ENCODE peak calls at places on chromosome 14, in ten cellular contexts. I is RPMI8226; B is CD14-positive monocyte; F is sigmoid colon; C is CD4-positive, alpha-beta T cell; U is islet precursor cell; J is iris pigment epithelial cell; G is activated CD8-positive, alpha-beta memory T cell treated with anti-CD3 and anti-CD28 coated beads, Interleukin-2, amount 50 U/mL, for 4 hours; N is EH; O is thoracic aorta. E is an unnamed sample.

GRCh38 chr14:29240046-29240445 is 473.5 kb downstream of the FOXG1 start:
- DNase-seq in U (no peak), G (no peak), N (peak), F (no peak), I (no peak), C (no peak), B (no peak), O (no peak), J (peak), E (peak)

GRCh38 chr14:56959869-56960268 is 149.6 kb upstream of the OTX2 start:
- DNase-seq in J (no peak), N (no peak), U (no peak), I (no peak), C (no peak), B (no peak), O (no peak), F (no peak), G (no peak), E (no peak)

GRCh38 chr14:70045715-70046535 is 142.8 kb downstream of the SLC8A3 start:
- DNase-seq in N (peak), F (peak), C (no peak), O (no peak), B (no peak), J (peak), I (peak), G (no peak), U (peak), E (peak)

GRCh38 chr14:34614638-34615037 is 15.3 kb downstream of the SNX6 start:
- DNase-seq in J (no peak), G (no peak), C (no peak), N (no peak), B (no peak), I (no peak), U (no peak), O (no peak), F (peak), E (no peak)

GRCh38 chr14:101126376-101127130 is 223.0 kb upstream of the RTL1 start:
- DNase-seq in N (no peak), C (no peak), O (no peak), G (no peak), F (peak), B (no peak), I (no peak), U (no peak), J (no peak), E (no peak)

GRCh38 chr14:56888274-56888673 is 78.0 kb upstream of the OTX2 start:
- DNase-seq in C (no peak), U (no peak), F (no peak), N (no peak), J (no peak), I (no peak), O (no peak), G (no peak), B (no peak), E (no peak)

GRCh38 chr14:55845963-55846851 is 266.2 kb downstream of the KTN1 start:
- DNase-seq in B (no peak), G (no peak), F (no peak), C (no peak), I (no peak), U (no peak), N (peak), J (no peak), O (no peak), E (no peak)

GRCh38 chr14:34331728-34332623 is 130.1 kb downstream of the SPTSSA start:
- DNase-seq in F (no peak), I (peak), U (peak), O (no peak), C (peak), B (no peak), N (peak), J (peak), G (peak), E (peak)

GRCh38 chr14:95321693-95322455 is 2.2 kb upstream of the CLMN start:
- DNase-seq in J (no peak), G (no peak), F (no peak), B (no peak), I (no peak), N (no peak), C (no peak), U (no peak), O (no peak), E (no peak)

GRCh38 chr14:28629328-28630004 is 137.1 kb upstream of the FOXG1 start:
- DNase-seq in B (no peak), J (peak), C (no peak), G (no peak), U (no peak), I (no peak), O (no peak), F (no peak), N (no peak), E (no peak)

GRCh38 chr14:77041837-77042557 is 13.5 kb upstream of the IRF2BPL start:
- DNase-seq in G (no peak), J (peak), N (peak), U (peak), O (peak), I (peak), F (peak), B (no peak), C (no peak), E (peak)

GRCh38 chr14:31441273-31442110 is 15.8 kb downstream of the DTD2 start:
- DNase-seq in I (no peak), N (peak), G (no peak), F (no peak), C (no peak), J (peak), U (no peak), O (no peak), B (no peak), E (no peak)

GRCh38 chr14:23571701-23572523 is 4.3 kb upstream of the AP1G2 start:
- DNase-seq in J (no peak), C (no peak), B (peak), U (peak), N (no peak), O (no peak), G (no peak), I (no peak), F (peak), E (no peak)

GRCh38 chr14:50403433-50403832 is 6.8 kb upstream of the CDKL1 start:
- DNase-seq in U (no peak), I (no peak), N (peak), O (no peak), F (no peak), B (no peak), G (no peak), C (no peak), J (peak), E (no peak)

GRCh38 chr14:34650786-34651584 is 21.0 kb upstream of the SNX6 start:
- DNase-seq in J (peak), I (no peak), C (no peak), U (peak), O (no peak), F (no peak), G (no peak), N (peak), B (no peak), E (peak)

GRCh38 chr14:71675126-71675901 is 256.9 kb upstream of the RGS6 start:
- DNase-seq in B (no peak), N (no peak), O (no peak), I (no peak), G (no peak), J (no peak), U (peak), F (no peak), C (no peak), E (no peak)

GRCh38 chr14:68487805-68488590 is 304.9 kb downstream of the ZFP36L1 start:
- DNase-seq in O (no peak), G (no peak), U (no peak), F (no peak), I (no peak), J (peak), C (no peak), B (no peak), N (peak), E (no peak)

GRCh38 chr14:32648434-32648833 is 290.2 kb upstream of the NPAS3 start:
- DNase-seq in U (no peak), J (peak), O (no peak), N (peak), B (no peak), C (no peak), G (no peak), F (no peak), I (no peak), E (peak)

GRCh38 chr14:81095539-81095938 is 125.2 kb downstream of the GTF2A1 start:
- DNase-seq in G (no peak), I (no peak), U (no peak), C (no peak), F (no peak), B (no peak), O (no peak), N (no peak), J (no peak), E (no peak)

GRCh38 chr14:53391156-53391555 is 238.0 kb upstream of the DDHD1 start:
- DNase-seq in G (no peak), U (no peak), F (no peak), J (peak), B (no peak), I (no peak), O (no peak), C (no peak), N (peak), E (peak)

GRCh38 chr14:64639340-64639821 is 64.8 kb upstream of the PLEKHG3 start:
- DNase-seq in N (peak), F (no peak), J (no peak), B (no peak), O (no peak), U (peak), C (no peak), I (no peak), G (no peak), E (no peak)

GRCh38 chr14:88468396-88468795 is 82.9 kb downstream of the SPATA7 start:
- DNase-seq in J (peak), C (no peak), G (no peak), B (no peak), U (no peak), O (no peak), F (no peak), I (no peak), N (peak), E (peak)

GRCh38 chr14:93974833-93975232 is 1.5 kb downstream of the ASB2 start:
- DNase-seq in G (no peak), B (peak), J (no peak), O (no peak), I (no peak), U (no peak), N (no peak), C (no peak), F (no peak), E (no peak)

GRCh38 chr14:90504643-90505042 is 107.8 kb downstream of the CALM1 start:
- DNase-seq in F (no peak), U (no peak), O (no peak), N (no peak), G (no peak), B (no peak), C (no peak), I (no peak), J (no peak), E (no peak)

GRCh38 chr14:35403397-35404245 is 928 bp downstream of the NFKBIA start:
- DNase-seq in U (peak), I (peak), O (peak), F (peak), B (peak), N (peak), G (peak), C (peak), J (peak), E (peak)

GRCh38 chr14:81110186-81110585 is 110.6 kb downstream of the GTF2A1 start:
- DNase-seq in O (no peak), I (no peak), U (no peak), J (no peak), F (no peak), C (no peak), G (no peak), B (no peak), N (no peak), E (no peak)

GRCh38 chr14:24074625-24075484 is 3.5 kb downstream of the CPNE6 start:
- DNase-seq in U (no peak), B (no peak), F (no peak), G (no peak), O (no peak), N (no peak), C (no peak), J (no peak), I (no peak), E (no peak)

GRCh38 chr14:24679248-24680085 is 45.5 kb upstream of the GZMB start:
- DNase-seq in G (no peak), C (no peak), F (no peak), J (no peak), O (no peak), B (no peak), U (no peak), I (no peak), N (no peak), E (no peak)

GRCh38 chr14:23443881-23444280 is 8.4 kb upstream of the MYH7 start:
- DNase-seq in C (no peak), I (no peak), F (no peak), N (no peak), G (no peak), U (peak), J (no peak), B (no peak), O (no peak), E (no peak)

GRCh38 chr14:106691601-106692291 is 1165.4 kb downstream of the TMEM121 start:
- DNase-seq in C (peak), B (peak), G (peak), I (no peak), N (no peak), O (no peak), J (no peak), F (no peak), U (no peak), E (no peak)

GRCh38 chr14:85288041-85288440 is 241.9 kb upstream of the FLRT2 start:
- DNase-seq in O (no peak), G (no peak), B (no peak), F (no peak), I (no peak), U (no peak), N (no peak), J (no peak), C (no peak), E (no peak)

GRCh38 chr14:19823765-19824164 is 20.2 kb downstream of the OR4N2 start:
- DNase-seq in N (no peak), O (no peak), I (no peak), U (no peak), C (no peak), B (no peak), F (no peak), G (no peak), J (peak), E (peak)

GRCh38 chr14:93946506-93947170 is 19.5 kb downstream of the FAM181A start:
- DNase-seq in U (peak), C (no peak), I (no peak), N (peak), G (no peak), F (no peak), J (peak), O (no peak), B (no peak), E (no peak)

GRCh38 chr14:59297070-59297766 is 108.8 kb downstream of the DAAM1 start:
- DNase-seq in J (no peak), C (no peak), N (peak), B (no peak), U (no peak), G (no peak), I (no peak), F (no peak), O (no peak), E (no peak)

GRCh38 chr14:59691266-59691665 is 114.7 kb upstream of the CCDC175 start:
- DNase-seq in G (no peak), N (no peak), J (no peak), C (no peak), O (no peak), I (no peak), U (no peak), B (no peak), F (no peak), E (no peak)

E was measured in stromal cell of bone marrow.